ENCODE peak calls at places on chromosomes 11 and 22, in six cellular contexts. G is mucosa of descending colon; F is renal cortical epithelial cell; S is stimulated activated CD4-positive, alpha-beta T cell treated with anti-CD3 and anti-CD28 coated beads, Interleukin-2, amount 100 ng/mL, for 48 hours; P is T-helper 1 cell; C is GM04504. X is an unnamed sample.

GRCh38 chr11:8081591-8082021 is 595 bp downstream of the TUB start:
- DNase-seq in G (no peak), F (no peak), S (no peak), P (no peak), C (no peak), X (no peak)

GRCh38 chr11:7893792-7894191 is 37.3 kb downstream of the OR10A6 start:
- DNase-seq in G (peak), F (no peak), S (no peak), P (no peak), C (no peak), X (no peak)

GRCh38 chr11:3003396-3004231 is 11.5 kb upstream of the NAP1L4 start:
- DNase-seq in G (peak), F (no peak), S (no peak), P (no peak), C (no peak), X (no peak)

GRCh38 chr11:120608061-120608460 is 96.5 kb downstream of the GRIK4 start:
- DNase-seq in G (no peak), F (no peak), S (no peak), P (no peak), C (no peak), X (no peak)

GRCh38 chr22:49004484-49005399 is 822.9 kb downstream of the BRD1 start:
- DNase-seq in G (no peak), F (no peak), S (no peak), P (no peak), C (no peak), X (no peak)

GRCh38 chr11:130381317-130381716 is 47.1 kb downstream of the ADAMTS8 start:
- DNase-seq in G (no peak), F (peak), S (no peak), P (no peak), C (no peak), X (no peak)

GRCh38 chr22:29265306-29265705 is 2.5 kb downstream of the RHBDD3 start:
- DNase-seq in G (no peak), F (no peak), S (no peak), P (no peak), C (no peak), X (no peak)

GRCh38 chr11:111840143-111840542 is 31.2 kb downstream of the ALG9 start:
- DNase-seq in G (no peak), F (peak), S (no peak), P (no peak), C (no peak), X (no peak)

GRCh38 chr11:131815631-131816030 is 445.2 kb downstream of the NTM start:
- DNase-seq in G (no peak), F (no peak), S (no peak), P (no peak), C (no peak), X (no peak)

GRCh38 chr11:62082292-62082657 is 41.5 kb upstream of the INCENP start:
- DNase-seq in G (no peak), F (no peak), S (no peak), P (no peak), C (no peak), X (no peak)

GRCh38 chr11:30487200-30487898 is 98.8 kb downstream of the MPPED2 start:
- DNase-seq in G (peak), F (peak), S (no peak), P (no peak), C (no peak), X (no peak)

GRCh38 chr22:41240377-41241132 is at the start of gene CHADL:
- DNase-seq in G (no peak), F (no peak), S (no peak), P (no peak), C (no peak), X (no peak)

GRCh38 chr11:87431386-87431785 is 393.7 kb downstream of the TMEM135 start:
- DNase-seq in G (no peak), F (no peak), S (no peak), P (no peak), C (no peak), X (no peak)

GRCh38 chr22:20205964-20206708 is 55.3 kb upstream of the CCDC188 start:
- DNase-seq in G (peak), F (peak), S (peak), P (peak), C (peak), X (peak)

GRCh38 chr11:126462422-126462821 is 106.9 kb downstream of the ST3GAL4 start:
- DNase-seq in G (no peak), F (no peak), S (no peak), P (no peak), C (no peak), X (no peak)

GRCh38 chr11:61923166-61924015 is 6.0 kb upstream of the RAB3IL1 start:
- DNase-seq in G (peak), F (no peak), S (no peak), P (no peak), C (no peak), X (peak)

GRCh38 chr11:17753153-17753552 is 18.6 kb downstream of the KCNC1 start:
- DNase-seq in G (no peak), F (no peak), S (no peak), P (no peak), C (no peak), X (no peak)

GRCh38 chr22:23033116-23033905 is 37.0 kb upstream of the GNAZ start:
- DNase-seq in G (no peak), F (no peak), S (no peak), P (no peak), C (no peak), X (no peak)

GRCh38 chr11:8442301-8442700 is 151.7 kb downstream of the STK33 start:
- DNase-seq in G (no peak), F (no peak), S (no peak), P (no peak), C (no peak), X (no peak)

GRCh38 chr11:96132437-96132836 is 208.5 kb upstream of the MTMR2 start:
- DNase-seq in G (no peak), F (no peak), S (no peak), P (no peak), C (no peak), X (no peak)

GRCh38 chr22:42716221-42716620 is 4.4 kb downstream of the A4GALT start:
- DNase-seq in G (no peak), F (peak), S (no peak), P (no peak), C (no peak), X (no peak)

GRCh38 chr11:71474771-71475483 is 21.9 kb downstream of the NADSYN1 start:
- DNase-seq in G (no peak), F (no peak), S (no peak), P (no peak), C (no peak), X (no peak)

GRCh38 chr22:32870474-32870873 is 69.0 kb downstream of the TIMP3 start:
- DNase-seq in G (no peak), F (no peak), S (no peak), P (no peak), C (no peak), X (no peak)

GRCh38 chr22:49354516-49355205 is 473.0 kb downstream of the BRD1 start:
- DNase-seq in G (no peak), F (no peak), S (no peak), P (no peak), C (no peak), X (no peak)

GRCh38 chr22:36999463-36999862 is 19.8 kb downstream of the TST start:
- DNase-seq in G (no peak), F (peak), S (no peak), P (no peak), C (no peak), X (no peak)

GRCh38 chr22:41305646-41306045 is 4.3 kb downstream of the ZC3H7B start:
- DNase-seq in G (no peak), F (peak), S (no peak), P (no peak), C (peak), X (no peak)

GRCh38 chr22:24867327-24868022 is 61.5 kb downstream of the SGSM1 start:
- DNase-seq in G (no peak), F (no peak), S (no peak), P (no peak), C (no peak), X (no peak)

GRCh38 chr11:17992916-17993315 is 19.9 kb downstream of the SERGEF start:
- DNase-seq in G (no peak), F (peak), S (no peak), P (no peak), C (no peak), X (no peak)

GRCh38 chr11:2483426-2483825 is 38.6 kb downstream of the KCNQ1 start:
- DNase-seq in G (no peak), F (no peak), S (no peak), P (no peak), C (no peak), X (no peak)

X was measured in smooth muscle cell of the brain vasculature.